ENCODE peak calls at places on chromosomes 16 and 17, in seven cellular contexts. U is neuronal stem cell, G is IMR-90, Z is mesendoderm, C is H1, K is H9, E is trophoblast cell. D is an unnamed sample.

GRCh38 chr16:5045499-5046115 is 11.9 kb upstream of the NAGPA start:
- DNase-seq in U (no peak), G (no peak), Z (no peak), C (no peak), K (no peak), E (no peak), D (no peak)

GRCh38 chr16:67404740-67405226 is 11.5 kb upstream of the TPPP3 start:
- DNase-seq in U (no peak), G (no peak), Z (peak; percentile 55), C (no peak), K (no peak), E (peak; percentile 99), D (no peak)

GRCh38 chr16:70805787-70806186 is 4.8 kb upstream of the VAC14 start:
- DNase-seq in U (no peak), G (peak; percentile 91), Z (no peak), C (no peak), K (no peak), E (no peak), D (peak; percentile 38)

GRCh38 chr16:4159726-4160125 is 43.5 kb upstream of the ADCY9 start:
- DNase-seq in U (no peak), G (no peak), Z (no peak), C (no peak), K (no peak), E (no peak), D (no peak)

GRCh38 chr16:1506494-1507213 is 13.5 kb downstream of the TELO2 start:
- DNase-seq in U (no peak), G (no peak), Z (no peak), C (no peak), K (no peak), E (no peak), D (no peak)

GRCh38 chr16:86515780-86516617 is 5.7 kb downstream of the FOXF1 start:
- DNase-seq in U (peak; percentile 43), G (peak; percentile 51), Z (peak; percentile 53), C (no peak), K (peak; percentile 48), E (no peak), D (peak; percentile 50)

GRCh38 chr16:55277536-55277935 is 46.5 kb upstream of the IRX6 start:
- DNase-seq in U (no peak), G (no peak), Z (peak; percentile 46), C (no peak), K (no peak), E (no peak), D (no peak)

GRCh38 chr17:69246726-69247375 is 18.2 kb upstream of the ABCA10 start:
- DNase-seq in U (peak; percentile 31), G (peak; percentile 55), Z (peak; percentile 30), C (no peak), K (no peak), E (peak; percentile 75), D (peak; percentile 60)

GRCh38 chr17:20225162-20226115 is 216.3 kb downstream of the SPECC1 start:
- DNase-seq in U (no peak), G (no peak), Z (peak; percentile 72), C (peak; percentile 48), K (no peak), E (no peak), D (no peak)

GRCh38 chr17:4893272-4893671 is 6.1 kb upstream of the C17orf107 start:
- DNase-seq in U (no peak), G (no peak), Z (no peak), C (no peak), K (no peak), E (no peak), D (no peak)

GRCh38 chr17:34313164-34313563 is 6.1 kb upstream of the CCL8 start:
- DNase-seq in U (no peak), G (peak; percentile 39), Z (no peak), C (no peak), K (no peak), E (no peak), D (no peak)

GRCh38 chr17:35761601-35762000 is 914 bp downstream of the C17orf50 start:
- DNase-seq in U (no peak), G (no peak), Z (no peak), C (no peak), K (no peak), E (no peak), D (no peak)

GRCh38 chr16:85393674-85394510 is 219.2 kb upstream of the GSE1 start:
- DNase-seq in U (peak; percentile 56), G (peak; percentile 40), Z (peak; percentile 59), C (peak; percentile 97), K (peak; percentile 76), E (peak; percentile 63), D (peak; percentile 81)

GRCh38 chr16:55136356-55136755 is 187.6 kb upstream of the IRX6 start:
- DNase-seq in U (no peak), G (no peak), Z (no peak), C (no peak), K (no peak), E (no peak), D (no peak)

GRCh38 chr16:70652322-70652721 is 6.0 kb downstream of the IL34 start:
- DNase-seq in U (no peak), G (no peak), Z (no peak), C (no peak), K (no peak), E (no peak), D (no peak)

GRCh38 chr17:74042241-74042640 is 161.2 kb upstream of the RPL38 start:
- DNase-seq in U (no peak), G (no peak), Z (no peak), C (no peak), K (no peak), E (no peak), D (no peak)

GRCh38 chr17:17179371-17179827 is 26.7 kb downstream of the PLD6 start:
- DNase-seq in U (no peak), G (peak; percentile 31), Z (no peak), C (no peak), K (no peak), E (no peak), D (no peak)

GRCh38 chr17:43146649-43147048 is 21.5 kb upstream of the BRCA1 start:
- DNase-seq in U (no peak), G (no peak), Z (no peak), C (no peak), K (peak; percentile 65), E (no peak), D (no peak)

GRCh38 chr17:48728232-48729231 is at the start of gene HOXB13:
- DNase-seq in U (no peak), G (peak; percentile 39), Z (peak; percentile 68), C (no peak), K (peak; percentile 81), E (peak; percentile 53), D (peak; percentile 85)

GRCh38 chr16:88282221-88283041 is 100.3 kb upstream of the ZNF469 start:
- DNase-seq in U (no peak), G (peak; percentile 44), Z (no peak), C (no peak), K (no peak), E (no peak), D (peak; percentile 87)

DNA sequence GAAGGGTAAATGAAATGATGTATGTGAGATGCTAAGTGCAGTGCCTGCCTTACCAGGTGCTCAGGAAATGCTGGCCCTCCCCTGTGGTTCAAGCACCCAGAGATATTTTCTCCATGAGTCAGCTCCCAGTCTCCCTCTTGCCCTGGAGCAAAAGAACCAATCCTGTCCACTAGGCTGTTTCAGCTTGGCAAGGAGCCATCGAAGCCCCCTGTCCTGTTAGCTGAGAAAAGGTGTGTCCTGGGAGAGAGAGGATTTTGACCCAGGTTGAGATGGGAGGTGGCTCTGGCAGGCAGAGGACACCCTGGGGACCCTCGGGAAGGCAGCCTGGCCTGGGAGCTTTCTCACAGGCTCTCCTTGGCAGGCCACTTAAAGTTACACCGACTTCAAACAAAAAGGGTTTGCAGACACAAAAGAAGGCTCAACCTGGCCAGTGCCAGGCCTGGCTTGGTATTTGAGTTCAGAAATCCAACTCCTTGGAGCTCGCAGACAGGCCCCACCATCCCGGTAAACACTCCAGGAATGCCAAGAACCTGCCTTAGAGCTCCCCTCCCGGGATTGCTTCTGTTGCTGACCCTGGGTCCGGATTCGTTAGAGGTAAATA is 29.6 kb downstream of the NTN1 start:
- DNase-seq in U (no peak), G (no peak), Z (peak; percentile 89), C (peak; percentile 59), K (peak; percentile 88), E (peak; percentile 88), D (no peak)
- H3K9ac ChIP-seq in U (peak overlapping the region; percentile 15), G (no peak overlapping the region), Z (no peak overlapping the region), C (no peak overlapping the region), K (no peak overlapping the region), E (no peak overlapping the region), D (no peak overlapping the region)

GRCh38 chr16:75578725-75579124 is 12.5 kb downstream of the GABARAPL2 start:
- DNase-seq in U (no peak), G (no peak), Z (no peak), C (no peak), K (no peak), E (no peak), D (no peak)
- H3K18ac ChIP-seq in U (no peak overlapping the region), G (no peak overlapping the region), Z (no peak overlapping the region), C (no peak overlapping the region), K (no peak overlapping the region), E (no peak overlapping the region), D (no peak overlapping the region)

GRCh38 chr17:1109606-1110523 is 69.9 kb downstream of the ABR start:
- DNase-seq in U (no peak), G (no peak), Z (peak; percentile 70), C (peak; percentile 63), K (peak; percentile 75), E (peak; percentile 29), D (peak; percentile 56)

GRCh38 chr17:1112875-1113274 is 66.9 kb downstream of the ABR start:
- DNase-seq in U (no peak), G (no peak), Z (peak; percentile 77), C (peak; percentile 53), K (peak; percentile 66), E (no peak), D (peak; percentile 9)

GRCh38 chr17:1111599-1112443 is 68.0 kb downstream of the ABR start:
- DNase-seq in U (no peak), G (no peak), Z (no peak), C (no peak), K (no peak), E (no peak), D (no peak)

GRCh38 chr17:1110524-1110843 is 69.3 kb downstream of the ABR start:
- DNase-seq in U (no peak), G (no peak), Z (no peak), C (peak; percentile 47), K (no peak), E (no peak), D (no peak)

GRCh38 chr17:1110844-1111598 is 68.8 kb downstream of the ABR start:
- DNase-seq in U (no peak), G (peak; percentile 91), Z (peak; percentile 84), C (peak; percentile 53), K (peak; percentile 71), E (peak; percentile 47), D (peak; percentile 98)
- H3K9ac ChIP-seq in U (no peak overlapping the region), G (no peak overlapping the region), Z (no peak overlapping the region), C (no peak overlapping the region), K (no peak overlapping the region), E (no peak overlapping the region), D (peak overlapping the region; percentile 71)

GRCh38 chr17:8894673-8895578 is 27.5 kb upstream of the PIK3R6 start:
- DNase-seq in U (peak; percentile 53), G (peak; percentile 59), Z (peak; percentile 83), C (peak; percentile 74), K (peak; percentile 80), E (peak; percentile 78), D (peak; percentile 52)

GRCh38 chr17:8896087-8896486 is 28.6 kb upstream of the PIK3R6 start:
- DNase-seq in U (no peak), G (no peak), Z (no peak), C (no peak), K (no peak), E (no peak), D (no peak)

GRCh38 chr17:8894189-8894611 is 26.7 kb upstream of the PIK3R6 start:
- DNase-seq in U (no peak), G (no peak), Z (peak; percentile 44), C (peak; percentile 68), K (peak; percentile 62), E (no peak), D (no peak)

GRCh38 chr17:8900207-8900606 is 32.7 kb upstream of the PIK3R6 start:
- DNase-seq in U (no peak), G (no peak), Z (no peak), C (no peak), K (no peak), E (no peak), D (no peak)

GRCh38 chr17:8896641-8897635 is 29.5 kb upstream of the PIK3R6 start:
- DNase-seq in U (no peak), G (no peak), Z (no peak), C (no peak), K (no peak), E (no peak), D (no peak)
- H3K18ac ChIP-seq in U (no peak overlapping the region), G (no peak overlapping the region), Z (no peak overlapping the region), C (no peak overlapping the region), K (no peak overlapping the region), E (no peak overlapping the region), D (no peak overlapping the region)